ENCODE peak calls at places on chromosomes 1 and 21, in seven cellular contexts. N is esophagus muscularis mucosa; H is tibial nerve; A is CD8-positive, alpha-beta memory T cell; T is PC-9; W is lower lobe of right lung; J is naive thymus-derived CD4-positive, alpha-beta T cell. G is an unnamed sample.

GRCh38 chr1:231966983-231967382 is 340.4 kb downstream of the DISC1 start:
- DNase-seq in N (no peak), H (no peak), A (no peak), T (no peak), W (no peak), J (no peak), G (no peak)

GRCh38 chr1:174692313-174692712 is 244.5 kb downstream of the GPR52 start:
- DNase-seq in N (no peak), H (no peak), A (no peak), T (no peak), W (no peak), J (no peak), G (no peak)

GRCh38 chr1:230171337-230172015 is 104.4 kb downstream of the GALNT2 start:
- DNase-seq in N (no peak), H (no peak), A (no peak), T (no peak), W (no peak), J (no peak), G (no peak)

GRCh38 chr1:67853704-67854103 is 20.4 kb upstream of the GNG12 start:
- DNase-seq in N (no peak), H (no peak), A (no peak), T (peak; percentile 48), W (peak; percentile 48), J (no peak), G (peak; percentile 85)

GRCh38 chr1:203306089-203306969 is 1.0 kb downstream of the BTG2 start:
- DNase-seq in N (no peak), H (peak; percentile 89), A (peak; percentile 29), T (peak; percentile 40), W (peak; percentile 89), J (peak; percentile 58), G (peak; percentile 93)

GRCh38 chr1:64687725-64688285 is 57.1 kb upstream of the RAVER2 start:
- DNase-seq in N (no peak), H (no peak), A (no peak), T (no peak), W (peak; percentile 66), J (no peak), G (no peak)

GRCh38 chr1:116474921-116475849 is 95.6 kb downstream of the CD58 start:
- DNase-seq in N (no peak), H (no peak), A (no peak), T (no peak), W (no peak), J (no peak), G (peak; percentile 12)

GRCh38 chr1:110770832-110771231 is 96.1 kb upstream of the KCNA3 start:
- DNase-seq in N (no peak), H (no peak), A (no peak), T (peak; percentile 83), W (no peak), J (no peak), G (no peak)

GRCh38 chr1:207822602-207823451 is 71.0 kb downstream of the CD46 start:
- DNase-seq in N (peak; percentile 98), H (peak; percentile 87), A (peak; percentile 25), T (peak; percentile 93), W (peak; percentile 85), J (peak; percentile 86), G (no peak)

GRCh38 chr1:224694969-224695368 is 78.9 kb downstream of the CNIH3 start:
- DNase-seq in N (no peak), H (no peak), A (no peak), T (no peak), W (no peak), J (no peak), G (no peak)

GRCh38 chr1:116397728-116398127 is 24.7 kb downstream of the ATP1A1 start:
- DNase-seq in N (no peak), H (no peak), A (no peak), T (no peak), W (no peak), J (no peak), G (no peak)

GRCh38 chr1:26862781-26863676 is at the start of gene SFN:
- DNase-seq in N (no peak), H (no peak), A (peak; percentile 22), T (peak; percentile 90), W (peak; percentile 85), J (no peak), G (no peak)

GRCh38 chr1:19254416-19254815 is 2.8 kb downstream of the MRTO4 start:
- DNase-seq in N (no peak), H (no peak), A (no peak), T (no peak), W (no peak), J (no peak), G (no peak)

GRCh38 chr1:14055442-14056225 is 355.6 kb downstream of the PRDM2 start:
- DNase-seq in N (no peak), H (no peak), A (no peak), T (no peak), W (no peak), J (no peak), G (no peak)

GRCh38 chr1:61426254-61426653 is 298.7 kb downstream of the TM2D1 start:
- DNase-seq in N (no peak), H (no peak), A (no peak), T (no peak), W (no peak), J (no peak), G (peak; percentile 41)

GRCh38 chr1:218383681-218384080 is 38.5 kb downstream of the TGFB2 start:
- DNase-seq in N (no peak), H (no peak), A (no peak), T (no peak), W (no peak), J (no peak), G (no peak)

GRCh38 chr1:85581802-85582686 is 1.5 kb downstream of the CCN1 start:
- DNase-seq in N (peak; percentile 91), H (no peak), A (no peak), T (peak; percentile 94), W (peak; percentile 80), J (no peak), G (peak; percentile 53)

GRCh38 chr1:245864872-245865271 is 642.2 kb downstream of the SMYD3 start:
- DNase-seq in N (no peak), H (no peak), A (no peak), T (no peak), W (no peak), J (no peak), G (no peak)

GRCh38 chr1:234326493-234327366 is 46.5 kb upstream of the COA6 start:
- DNase-seq in N (peak; percentile 91), H (no peak), A (peak; percentile 60), T (no peak), W (no peak), J (peak; percentile 77), G (peak; percentile 50)

GRCh38 chr1:2468041-2468472 is 8.0 kb upstream of the PLCH2 start:
- DNase-seq in N (no peak), H (no peak), A (peak; percentile 41), T (no peak), W (no peak), J (peak; percentile 41), G (peak; percentile 67)

GRCh38 chr1:226981838-226982237 is 41.7 kb downstream of the COQ8A start:
- DNase-seq in N (no peak), H (no peak), A (no peak), T (no peak), W (no peak), J (no peak), G (no peak)
- H3K27ac ChIP-seq in N (no peak overlapping the region), H (no peak overlapping the region), A (no peak overlapping the region), T (no peak overlapping the region), W (no peak overlapping the region), J (no peak overlapping the region), G (no peak overlapping the region)

DNA sequence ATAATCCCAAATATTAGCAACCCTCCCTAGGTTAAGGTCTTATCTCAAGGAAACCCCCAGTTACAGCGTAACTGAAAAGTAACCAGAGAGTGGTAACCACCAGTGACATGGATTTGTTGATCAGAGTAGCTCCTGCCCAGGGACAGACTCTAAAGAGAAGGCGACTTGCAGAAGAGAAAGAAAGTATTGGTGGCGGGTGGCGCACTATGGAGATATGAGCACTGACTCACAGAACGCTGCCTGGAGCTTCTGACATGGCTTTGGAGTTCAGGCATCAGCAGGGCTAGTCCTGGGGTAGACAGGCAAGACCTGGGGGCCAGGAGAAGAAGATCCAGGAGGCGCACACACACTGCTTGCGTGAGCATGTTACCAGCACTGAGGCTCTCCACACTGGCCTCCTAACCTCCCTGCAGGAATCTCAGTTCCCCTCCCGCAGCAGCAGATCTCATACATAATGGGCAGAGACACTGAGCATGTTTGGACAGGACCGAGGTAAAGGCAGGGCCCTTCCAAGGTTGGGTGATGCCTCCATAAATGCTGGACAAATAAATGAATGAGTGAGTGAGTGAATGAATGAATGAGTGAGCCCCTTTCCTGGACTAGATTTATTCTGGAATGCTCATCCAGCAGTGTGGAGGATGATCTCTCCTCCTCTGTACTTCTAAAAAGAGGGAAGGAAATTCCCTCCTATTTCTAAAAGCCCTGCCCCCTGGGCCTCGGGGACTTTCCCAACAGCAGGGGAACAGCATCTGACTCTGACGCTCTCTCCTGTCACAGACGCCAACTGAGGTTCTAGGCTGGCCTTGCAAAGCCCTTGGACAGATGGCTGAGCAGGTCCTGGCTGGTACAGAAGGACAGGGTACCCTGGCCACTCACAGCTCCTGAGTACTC is 175.5 kb downstream of the CLIC6 start:
- DNase-seq in N (no peak), H (peak; percentile 64), A (no peak), T (no peak), W (peak; percentile 58), J (no peak), G (no peak)
- H3K27ac ChIP-seq in N (no peak overlapping the region), H (no peak overlapping the region), A (no peak overlapping the region), T (no peak overlapping the region), W (peak overlapping the region; percentile 73), J (no peak overlapping the region), G (no peak overlapping the region)

GRCh38 chr21:34839070-34839820 is 170.5 kb downstream of the CLIC6 start:
- DNase-seq in N (no peak), H (no peak), A (no peak), T (no peak), W (no peak), J (no peak), G (no peak)
- H3K27ac ChIP-seq in N (no peak overlapping the region), H (no peak overlapping the region), A (no peak overlapping the region), T (peak overlapping the region; percentile 96), W (peak overlapping the region; percentile 15), J (no peak overlapping the region), G (no peak overlapping the region)

GRCh38 chr1:6130596-6130995 is 49.5 kb downstream of the CHD5 start:
- DNase-seq in N (no peak), H (no peak), A (no peak), T (no peak), W (peak; percentile 29), J (no peak), G (no peak)

GRCh38 chr1:6127587-6128163 is 52.4 kb downstream of the CHD5 start:
- DNase-seq in N (no peak), H (peak; percentile 26), A (peak; percentile 62), T (peak; percentile 57), W (peak; percentile 89), J (peak; percentile 67), G (peak; percentile 49)

GRCh38 chr1:6128276-6129081 is 51.6 kb downstream of the CHD5 start:
- DNase-seq in N (no peak), H (no peak), A (no peak), T (no peak), W (peak; percentile 44), J (no peak), G (no peak)

GRCh38 chr1:6130036-6130435 is 50.1 kb downstream of the CHD5 start:
- DNase-seq in N (no peak), H (no peak), A (no peak), T (no peak), W (peak; percentile 29), J (no peak), G (no peak)

DNA sequence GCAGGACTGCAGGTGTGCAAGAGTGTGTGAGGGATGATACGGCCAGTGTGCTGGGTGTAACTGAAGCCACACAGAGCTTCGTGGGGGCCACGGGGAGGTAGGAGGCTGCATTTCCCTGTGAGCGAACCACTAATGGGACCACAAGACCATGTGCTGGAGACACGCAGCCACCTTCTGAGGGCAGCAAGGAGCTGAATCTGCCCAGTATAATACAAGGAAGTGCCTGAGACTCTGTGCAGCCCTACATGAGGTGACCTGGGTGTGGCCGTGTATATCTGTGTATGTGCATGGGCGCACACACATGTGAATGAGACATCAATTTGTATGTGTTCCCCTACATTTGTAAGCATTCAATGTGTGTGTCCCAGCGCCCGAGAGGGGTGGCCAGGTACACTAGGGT is 50.8 kb downstream of the CHD5 start:
- DNase-seq in N (no peak), H (no peak), A (no peak), T (no peak), W (peak; percentile 32), J (no peak), G (no peak)
- H3K27ac ChIP-seq in N (no peak overlapping the region), H (no peak overlapping the region), A (no peak overlapping the region), T (no peak overlapping the region), W (no peak overlapping the region), J (no peak overlapping the region), G (no peak overlapping the region)

G was measured in SJCRH30.